ENCODE peak calls at places on chromosome 3, in nine cellular contexts. K, I, X, H, E, M, V, Y and Z are unnamed samples.

GRCh38 chr3:182739619-182740018 is 53.7 kb upstream of the ATP11B start:
- DNase-seq in K (no peak), I (no peak), X (no peak), H (peak), E (no peak), M (peak), V (no peak), Y (no peak), Z (no peak)

GRCh38 chr3:4732974-4733373 is 239.8 kb downstream of the ITPR1 start:
- DNase-seq in K (no peak), I (no peak), X (peak), H (no peak), E (no peak), M (no peak), V (no peak), Y (no peak), Z (no peak)

GRCh38 chr3:16304065-16305010 is 39.3 kb downstream of the OXNAD1 start:
- DNase-seq in K (no peak), I (no peak), X (no peak), H (no peak), E (no peak), M (no peak), V (no peak), Y (no peak), Z (no peak)

GRCh38 chr3:46901061-46901460 is 23.5 kb downstream of the PTH1R start:
- DNase-seq in K (no peak), I (no peak), X (no peak), H (no peak), E (no peak), M (no peak), V (no peak), Y (no peak), Z (no peak)

GRCh38 chr3:13019243-13019701 is 54.0 kb downstream of the IQSEC1 start:
- DNase-seq in K (peak), I (peak), X (peak), H (peak), E (no peak), M (peak), V (peak), Y (no peak), Z (no peak)

GRCh38 chr3:152267319-152267689 is 1.4 kb upstream of the MBNL1 start:
- DNase-seq in K (no peak), I (no peak), X (no peak), H (no peak), E (no peak), M (no peak), V (no peak), Y (no peak), Z (no peak)

GRCh38 chr3:143648708-143649107 is 199.6 kb downstream of the SLC9A9 start:
- DNase-seq in K (no peak), I (peak), X (no peak), H (no peak), E (no peak), M (no peak), V (no peak), Y (no peak), Z (no peak)

GRCh38 chr3:72338942-72339749 is 509.1 kb downstream of the SHQ1 start:
- DNase-seq in K (peak), I (no peak), X (no peak), H (peak), E (peak), M (peak), V (peak), Y (no peak), Z (no peak)

GRCh38 chr3:324423-324822 is 127.9 kb downstream of the CHL1 start:
- DNase-seq in K (no peak), I (no peak), X (no peak), H (no peak), E (no peak), M (no peak), V (no peak), Y (no peak), Z (no peak)

GRCh38 chr3:33237439-33237838 is 18.8 kb upstream of the SUSD5 start:
- DNase-seq in K (no peak), I (no peak), X (no peak), H (no peak), E (no peak), M (no peak), V (no peak), Y (no peak), Z (no peak)

GRCh38 chr3:59758672-59759071 is 708.8 kb upstream of the CFAP20DC start:
- DNase-seq in K (no peak), I (no peak), X (no peak), H (peak), E (no peak), M (no peak), V (no peak), Y (no peak), Z (no peak)

GRCh38 chr3:14741510-14741909 is 66.6 kb downstream of the C3orf20 start:
- DNase-seq in K (no peak), I (no peak), X (no peak), H (no peak), E (no peak), M (no peak), V (no peak), Y (no peak), Z (no peak)

GRCh38 chr3:132254076-132254755 is 63.0 kb upstream of the ACP3 start:
- DNase-seq in K (no peak), I (no peak), X (no peak), H (peak), E (no peak), M (no peak), V (no peak), Y (no peak), Z (no peak)

GRCh38 chr3:189395825-189396224 is 224.1 kb downstream of the TPRG1 start:
- DNase-seq in K (no peak), I (no peak), X (no peak), H (no peak), E (no peak), M (no peak), V (no peak), Y (no peak), Z (no peak)

GRCh38 chr3:79001255-79001654 is 766.5 kb downstream of the ROBO1 start:
- DNase-seq in K (no peak), I (no peak), X (no peak), H (no peak), E (no peak), M (no peak), V (no peak), Y (no peak), Z (no peak)

GRCh38 chr3:190696777-190697501 is 165.6 kb downstream of the GMNC start:
- DNase-seq in K (no peak), I (peak), X (no peak), H (peak), E (no peak), M (no peak), V (peak), Y (no peak), Z (peak)

GRCh38 chr3:71972031-71972430 is 187.1 kb upstream of the PROK2 start:
- DNase-seq in K (no peak), I (no peak), X (no peak), H (no peak), E (no peak), M (peak), V (no peak), Y (no peak), Z (no peak)

GRCh38 chr3:107662586-107662985 is 139.8 kb downstream of the BBX start:
- DNase-seq in K (no peak), I (no peak), X (no peak), H (no peak), E (no peak), M (no peak), V (no peak), Y (no peak), Z (no peak)

GRCh38 chr3:193948459-193948858 is 187.5 kb upstream of the HES1 start:
- DNase-seq in K (no peak), I (no peak), X (no peak), H (no peak), E (no peak), M (no peak), V (no peak), Y (no peak), Z (no peak)

GRCh38 chr3:100003609-100004503 is 110.4 kb downstream of the FILIP1L start:
- DNase-seq in K (no peak), I (no peak), X (no peak), H (no peak), E (no peak), M (no peak), V (no peak), Y (no peak), Z (peak)

GRCh38 chr3:151009981-151010380 is 37.5 kb upstream of the CLRN1 start:
- DNase-seq in K (no peak), I (no peak), X (no peak), H (no peak), E (no peak), M (no peak), V (no peak), Y (no peak), Z (no peak)

GRCh38 chr3:136512391-136512790 is 239.8 kb downstream of the STAG1 start:
- DNase-seq in K (no peak), I (no peak), X (no peak), H (peak), E (no peak), M (peak), V (no peak), Y (no peak), Z (no peak)

GRCh38 chr3:192445768-192446644 is 281.3 kb downstream of the FGF12 start:
- DNase-seq in K (peak), I (no peak), X (no peak), H (peak), E (peak), M (no peak), V (no peak), Y (no peak), Z (peak)

GRCh38 chr3:39177708-39178332 is 14.6 kb downstream of the XIRP1 start:
- DNase-seq in K (peak), I (peak), X (peak), H (peak), E (peak), M (peak), V (peak), Y (peak), Z (peak)

GRCh38 chr3:14141144-14141543 is 16.3 kb downstream of the TMEM43 start:
- DNase-seq in K (no peak), I (no peak), X (no peak), H (peak), E (no peak), M (no peak), V (no peak), Y (no peak), Z (peak)

GRCh38 chr3:16512435-16513140 is 911 bp downstream of the RFTN1 start:
- DNase-seq in K (no peak), I (peak), X (no peak), H (peak), E (peak), M (no peak), V (no peak), Y (peak), Z (no peak)

GRCh38 chr3:40497288-40497687 is 8.6 kb upstream of the ZNF620 start:
- DNase-seq in K (no peak), I (no peak), X (no peak), H (no peak), E (no peak), M (no peak), V (no peak), Y (no peak), Z (no peak)

GRCh38 chr3:147393261-147393964 is 12.9 kb downstream of the ZIC4 start:
- DNase-seq in K (peak), I (peak), X (no peak), H (no peak), E (peak), M (no peak), V (no peak), Y (no peak), Z (no peak)

GRCh38 chr3:182490601-182491485 is 302.5 kb upstream of the ATP11B start:
- DNase-seq in K (no peak), I (peak), X (peak), H (peak), E (peak), M (no peak), V (no peak), Y (no peak), Z (peak)

GRCh38 chr3:157176108-157176507 is 16.2 kb upstream of the CCNL1 start:
- DNase-seq in K (no peak), I (no peak), X (no peak), H (peak), E (no peak), M (peak), V (no peak), Y (no peak), Z (no peak)

GRCh38 chr3:14451844-14452533 is 49.6 kb downstream of the SLC6A6 start:
- DNase-seq in K (peak), I (no peak), X (peak), H (peak), E (no peak), M (peak), V (peak), Y (no peak), Z (no peak)

GRCh38 chr3:149658444-149659172 is 783 bp upstream of the WWTR1 start:
- DNase-seq in K (peak), I (peak), X (peak), H (peak), E (peak), M (peak), V (peak), Y (peak), Z (peak)

GRCh38 chr3:28139967-28140634 is 101.3 kb upstream of the CMC1 start:
- DNase-seq in K (no peak), I (no peak), X (no peak), H (no peak), E (no peak), M (no peak), V (no peak), Y (no peak), Z (peak)

GRCh38 chr3:172268896-172269295 is 179.4 kb downstream of the GHSR start:
- DNase-seq in K (no peak), I (no peak), X (no peak), H (no peak), E (no peak), M (no peak), V (no peak), Y (no peak), Z (no peak)

GRCh38 chr3:188693435-188693834 is 478.3 kb upstream of the TPRG1 start:
- DNase-seq in K (no peak), I (no peak), X (no peak), H (no peak), E (no peak), M (no peak), V (no peak), Y (no peak), Z (no peak)

GRCh38 chr3:177362646-177363045 is 165.4 kb upstream of the TBL1XR1 start:
- DNase-seq in K (no peak), I (no peak), X (peak), H (no peak), E (no peak), M (no peak), V (no peak), Y (no peak), Z (no peak)